ENCODE peak calls at places on chromosomes 16 and 17, in six cellular contexts. F is lower leg skin, N is WTC11, V is PC-3, U is breast epithelium, A is endothelial cell. X is an unnamed sample.

GRCh38 chr17:72234951-72235350 is 114.1 kb downstream of the SOX9 start:
- DNase-seq in A (no peak), V (no peak), U (no peak), F (no peak), N (no peak), X (no peak)

GRCh38 chr16:52466998-52467397 is 79.9 kb downstream of the TOX3 start:
- DNase-seq in V (no peak), A (no peak), N (no peak), U (no peak), F (no peak), X (no peak)

GRCh38 chr16:55386534-55387296 is 62.7 kb downstream of the IRX6 start:
- DNase-seq in F (no peak), A (no peak), N (no peak), V (peak), U (no peak), X (no peak)

GRCh38 chr17:32429598-32429997 is 14.7 kb upstream of the PSMD11 start:
- DNase-seq in F (no peak), A (no peak), U (no peak), V (no peak), N (no peak), X (no peak)

GRCh38 chr17:4572131-4572530 is 11.8 kb upstream of the GGT6 start:
- DNase-seq in V (no peak), N (no peak), A (no peak), F (no peak), U (peak), X (no peak)

GRCh38 chr17:81420769-81421462 is 25.7 kb downstream of the BAHCC1 start:
- DNase-seq in A (no peak), N (no peak), F (no peak), U (peak), V (no peak), X (no peak)

GRCh38 chr16:87965973-87966667 is 14.9 kb downstream of the BANP start:
- DNase-seq in V (no peak), F (no peak), A (no peak), N (no peak), U (no peak), X (no peak)

GRCh38 chr17:50218071-50218759 is 16.8 kb upstream of the COL1A1 start:
- DNase-seq in N (no peak), F (no peak), U (no peak), A (no peak), V (peak), X (no peak)

GRCh38 chr17:46127524-46127923 is 65.7 kb downstream of the KANSL1 start:
- DNase-seq in N (no peak), V (no peak), A (no peak), U (no peak), F (no peak), X (no peak)

GRCh38 chr16:88785106-88785924 is at the start of gene PIEZO1:
- DNase-seq in N (peak), V (peak), A (peak), U (no peak), F (no peak), X (no peak)

GRCh38 chr17:47875586-47875985 is 20.4 kb upstream of the SP2 start:
- DNase-seq in N (no peak), F (no peak), V (no peak), U (no peak), A (no peak), X (no peak)

GRCh38 chr16:2151188-2152091 is 3.0 kb downstream of the RAB26 start:
- DNase-seq in A (no peak), F (no peak), V (no peak), N (peak), U (no peak), X (no peak)

GRCh38 chr16:9419161-9419560 is 327.7 kb downstream of the HAPSTR1 start:
- DNase-seq in V (no peak), F (no peak), A (no peak), U (no peak), N (no peak), X (no peak)

GRCh38 chr17:41537990-41538389 is 9.9 kb upstream of the KRT19 start:
- DNase-seq in A (no peak), N (no peak), F (no peak), U (peak), V (no peak), X (no peak)

GRCh38 chr17:50542795-50543774 is 3.9 kb upstream of the SPATA20 start:
- DNase-seq in F (peak), V (peak), A (no peak), U (peak), N (no peak), X (no peak)

GRCh38 chr16:69106491-69107291 is 1.2 kb downstream of the HAS3 start:
- DNase-seq in V (no peak), N (peak), F (no peak), U (no peak), A (no peak), X (no peak)

GRCh38 chr16:11016993-11017392 is 72.6 kb downstream of the CLEC16A start:
- DNase-seq in N (no peak), F (peak), V (peak), A (no peak), U (no peak), X (no peak)

DNA sequence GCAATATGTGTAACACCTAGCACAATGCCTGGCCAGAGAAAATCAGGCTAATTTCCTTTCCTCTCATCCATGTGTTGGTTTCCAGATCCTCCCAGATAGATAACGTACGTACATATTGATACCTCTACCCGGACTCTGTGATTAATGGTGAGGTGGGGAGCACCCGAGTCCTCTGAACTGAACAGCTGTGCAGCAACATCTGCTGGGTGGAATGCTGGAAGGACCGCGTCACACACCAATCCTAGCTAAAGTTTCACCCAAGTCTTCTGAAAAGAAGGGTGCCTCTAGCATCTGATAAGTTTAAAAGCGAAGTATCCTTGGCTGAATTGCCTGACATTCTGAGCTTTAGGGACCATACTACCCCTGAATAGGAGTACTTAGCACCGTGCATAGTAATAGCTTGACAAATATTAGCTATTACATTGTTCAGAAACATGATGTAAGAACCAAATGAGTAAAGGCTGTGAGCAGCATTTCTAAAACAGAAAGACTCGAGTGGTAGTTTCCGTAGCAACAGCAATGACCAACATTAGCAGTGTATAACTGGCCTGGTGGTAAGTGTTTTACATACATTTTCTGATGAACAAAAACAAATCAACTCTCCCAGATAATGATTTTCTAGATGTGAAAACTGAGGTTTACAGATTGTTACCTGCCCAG is 91.4 kb downstream of the SYCE1L start:
- DNase-seq in A (no peak), V (no peak), N (no peak), U (no peak), F (no peak), X (no peak)
- TF ChIP-seq CTCF in A (no peak), V (no peak), N (no peak), U (no peak), F (no peak), X (no peak)

GRCh38 chr16:30075503-30076275 is at the start of gene PPP4C:
- DNase-seq in V (peak), U (peak), A (peak), N (peak), F (peak), X (peak)
- TF ChIP-seq CTCF in V (no peak), U (no peak), A (no peak), N (no peak), F (no peak), X (no peak)

GRCh38 chr16:74575175-74575804 is 31.6 kb downstream of the GLG1 start:
- DNase-seq in V (no peak), A (no peak), F (no peak), N (no peak), U (no peak), X (no peak)
- TF ChIP-seq CTCF in V (peak), A (no peak), F (no peak), N (no peak), U (no peak), X (peak)

GRCh38 chr16:12098429-12099310 is 122.1 kb downstream of the SNX29 start:
- DNase-seq in U (no peak), F (no peak), N (no peak), V (no peak), A (no peak), X (no peak)
- TF ChIP-seq CTCF in U (no peak), F (no peak), N (no peak), V (no peak), A (no peak), X (no peak)

GRCh38 chr16:63530208-63530607 is 1494.0 kb upstream of the CDH8 start:
- DNase-seq in A (no peak), U (no peak), N (no peak), V (no peak), F (no peak), X (no peak)
- TF ChIP-seq CTCF in A (no peak), U (no peak), N (no peak), V (no peak), F (no peak), X (no peak)

DNA sequence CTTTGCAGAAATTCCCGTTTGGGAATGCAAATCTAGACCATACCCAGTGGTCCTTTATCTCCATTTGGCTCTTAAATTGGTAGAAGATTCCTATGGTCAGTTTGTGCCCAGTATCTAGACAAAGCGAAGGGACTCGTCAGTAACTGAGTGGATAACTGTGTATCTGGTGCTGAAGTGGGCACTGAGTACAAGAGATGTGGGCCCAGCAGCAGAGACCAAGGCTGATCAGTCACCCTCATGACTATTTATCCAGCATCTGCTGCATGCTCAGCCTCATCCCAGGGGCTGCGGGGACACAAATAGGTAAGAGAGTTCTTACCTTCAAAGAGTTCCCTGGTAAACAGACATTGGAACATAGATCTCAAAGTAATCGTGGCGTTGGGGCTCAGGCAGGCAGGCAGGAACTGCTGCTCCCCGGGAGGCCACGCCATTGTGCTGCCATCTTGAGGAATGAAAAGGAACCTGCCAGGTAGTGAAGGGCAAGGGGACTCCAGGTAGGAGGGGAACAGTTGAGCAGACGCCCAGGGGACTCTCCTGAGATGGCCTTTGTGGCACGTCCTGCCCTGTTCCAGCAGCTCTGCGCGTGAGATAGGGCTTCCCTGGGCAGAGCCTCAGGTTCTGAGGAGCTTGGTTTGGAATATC is 10.3 kb downstream of the NT5M start:
- DNase-seq in N (peak), V (peak), F (no peak), A (peak), U (peak), X (no peak)
- TF ChIP-seq CTCF in N (no peak), V (peak), F (no peak), A (no peak), U (peak), X (peak)

X was measured in type B pancreatic cell.